ENCODE peak calls at places on chromosomes 1 and 21, in eight cellular contexts. Z, H, P, J, X, W, Y and A are unnamed samples.

GRCh38 chr1:110234691-110235090 is 24.6 kb downstream of the KCNC4 start:
- DNase-seq in Z (no peak), H (no peak), P (no peak), J (peak), X (no peak), W (peak), Y (peak), A (no peak)

GRCh38 chr1:23727362-23727811 is 15.9 kb upstream of the ELOA start:
- DNase-seq in Z (no peak), H (no peak), P (no peak), J (no peak), X (peak), W (no peak), Y (no peak), A (no peak)

GRCh38 chr1:111227434-111227833 is at the start of gene CHI3L2:
- DNase-seq in Z (no peak), H (no peak), P (no peak), J (peak), X (no peak), W (peak), Y (no peak), A (no peak)

GRCh38 chr1:173418107-173418985 is 58.8 kb upstream of the PRDX6 start:
- DNase-seq in Z (no peak), H (no peak), P (no peak), J (peak), X (no peak), W (no peak), Y (peak), A (no peak)

GRCh38 chr21:31204801-31205200 is 139.3 kb downstream of the TIAM1 start:
- DNase-seq in Z (no peak), H (no peak), P (no peak), J (no peak), X (no peak), W (no peak), Y (no peak), A (no peak)

GRCh38 chr1:180981596-180982387 is 40.9 kb downstream of the STX6 start:
- DNase-seq in Z (no peak), H (no peak), P (no peak), J (peak), X (no peak), W (no peak), Y (no peak), A (peak)

GRCh38 chr1:14733053-14733778 is 134.7 kb downstream of the KAZN start:
- DNase-seq in Z (peak), H (no peak), P (no peak), J (peak), X (peak), W (peak), Y (no peak), A (peak)

GRCh38 chr1:91895832-91896556 is 10.0 kb upstream of the TGFBR3 start:
- DNase-seq in Z (no peak), H (no peak), P (no peak), J (no peak), X (no peak), W (no peak), Y (no peak), A (no peak)

GRCh38 chr21:34517491-34518245 is 5.7 kb upstream of the KCNE1 start:
- DNase-seq in Z (peak), H (no peak), P (peak), J (no peak), X (no peak), W (no peak), Y (peak), A (no peak)

GRCh38 chr1:218347316-218347712 is 2.2 kb downstream of the TGFB2 start:
- DNase-seq in Z (no peak), H (no peak), P (no peak), J (peak), X (peak), W (peak), Y (peak), A (peak)

GRCh38 chr1:239067058-239067457 is 319.3 kb upstream of the CHRM3 start:
- DNase-seq in Z (peak), H (no peak), P (no peak), J (no peak), X (no peak), W (no peak), Y (no peak), A (no peak)

GRCh38 chr1:145714524-145715111 is 4.7 kb upstream of the CD160 start:
- DNase-seq in Z (no peak), H (no peak), P (no peak), J (no peak), X (peak), W (no peak), Y (no peak), A (no peak)

GRCh38 chr1:15451014-15451722 is 5.4 kb upstream of the CELA2A start:
- DNase-seq in Z (no peak), H (no peak), P (no peak), J (no peak), X (no peak), W (no peak), Y (no peak), A (no peak)

GRCh38 chr1:207804746-207805468 is 53.1 kb downstream of the CD46 start:
- DNase-seq in Z (no peak), H (no peak), P (no peak), J (no peak), X (no peak), W (no peak), Y (no peak), A (no peak)

GRCh38 chr1:26122988-26123973 is 11.7 kb downstream of the PDIK1L start:
- DNase-seq in Z (no peak), H (no peak), P (peak), J (peak), X (no peak), W (peak), Y (peak), A (no peak)

GRCh38 chr1:107474877-107475612 is 334.2 kb downstream of the NTNG1 start:
- DNase-seq in Z (no peak), H (no peak), P (no peak), J (peak), X (no peak), W (peak), Y (peak), A (no peak)

GRCh38 chr1:179814513-179814838 is 63.1 kb downstream of the TOR1AIP2 start:
- DNase-seq in Z (no peak), H (no peak), P (no peak), J (no peak), X (no peak), W (no peak), Y (no peak), A (no peak)

GRCh38 chr1:2609271-2610035 is 22.9 kb downstream of the PRXL2B start:
- DNase-seq in Z (no peak), H (no peak), P (no peak), J (no peak), X (no peak), W (no peak), Y (no peak), A (no peak)

GRCh38 chr1:235008239-235008638 is 120.4 kb downstream of the TOMM20 start:
- DNase-seq in Z (no peak), H (no peak), P (peak), J (no peak), X (no peak), W (no peak), Y (peak), A (no peak)

GRCh38 chr1:203607169-203607873 is 19.3 kb upstream of the ATP2B4 start:
- DNase-seq in Z (peak), H (no peak), P (peak), J (peak), X (peak), W (peak), Y (peak), A (peak)

GRCh38 chr1:35592991-35593769 is 20.1 kb downstream of the TFAP2E start:
- DNase-seq in Z (no peak), H (no peak), P (no peak), J (peak), X (peak), W (no peak), Y (no peak), A (no peak)

GRCh38 chr1:192580351-192580962 is 4.9 kb downstream of the RGS1 start:
- DNase-seq in Z (peak), H (peak), P (peak), J (peak), X (peak), W (peak), Y (peak), A (peak)

GRCh38 chr1:207502726-207503125 is 6.8 kb downstream of the CR1 start:
- DNase-seq in Z (no peak), H (no peak), P (no peak), J (no peak), X (no peak), W (no peak), Y (no peak), A (no peak)

GRCh38 chr1:11847667-11848445 is at the start of gene NPPA:
- DNase-seq in Z (no peak), H (no peak), P (no peak), J (no peak), X (peak), W (no peak), Y (no peak), A (no peak)

GRCh38 chr1:153190373-153190772 is 12.9 kb upstream of the LELP1 start:
- DNase-seq in Z (peak), H (peak), P (no peak), J (no peak), X (no peak), W (peak), Y (peak), A (no peak)

DNA sequence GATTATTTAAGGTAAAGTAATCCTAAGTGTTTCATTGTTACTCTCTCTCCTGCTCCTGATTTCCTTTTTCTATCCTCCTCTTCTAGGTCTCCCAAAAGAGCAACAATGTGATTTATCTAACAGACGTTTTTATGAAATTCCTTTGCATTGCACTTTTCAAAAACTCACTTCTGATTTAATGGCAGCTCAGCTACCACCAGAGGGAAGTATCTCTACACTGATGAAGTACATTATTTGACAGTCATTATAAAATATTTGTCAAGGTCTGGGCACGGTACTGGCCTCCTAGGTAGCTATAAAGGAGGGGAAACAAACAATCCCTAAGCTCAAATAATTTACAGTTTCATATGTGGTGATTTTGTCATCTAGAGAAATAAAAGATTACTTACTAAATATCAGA is 15.6 kb downstream of the TMPRSS15 start:
- DNase-seq in Z (peak), H (no peak), P (no peak), J (no peak), X (no peak), W (no peak), Y (no peak), A (peak)
- TF ChIP-seq CTCF in Z (peak), H (no peak), P (no peak), J (no peak), X (peak), W (no peak), Y (peak), A (peak)

GRCh38 chr1:47725732-47726495 is 271.3 kb downstream of the TRABD2B start:
- DNase-seq in Z (peak), H (peak), P (peak), J (peak), X (peak), W (peak), Y (peak), A (peak)

GRCh38 chr1:47727051-47727708 is 270.0 kb downstream of the TRABD2B start:
- DNase-seq in Z (no peak), H (no peak), P (no peak), J (no peak), X (peak), W (no peak), Y (no peak), A (no peak)

GRCh38 chr1:47724427-47724999 is 272.7 kb downstream of the TRABD2B start:
- DNase-seq in Z (no peak), H (no peak), P (no peak), J (no peak), X (no peak), W (no peak), Y (no peak), A (no peak)

GRCh38 chr1:47726496-47726855 is 270.7 kb downstream of the TRABD2B start:
- DNase-seq in Z (no peak), H (no peak), P (no peak), J (no peak), X (no peak), W (no peak), Y (no peak), A (no peak)

DNA sequence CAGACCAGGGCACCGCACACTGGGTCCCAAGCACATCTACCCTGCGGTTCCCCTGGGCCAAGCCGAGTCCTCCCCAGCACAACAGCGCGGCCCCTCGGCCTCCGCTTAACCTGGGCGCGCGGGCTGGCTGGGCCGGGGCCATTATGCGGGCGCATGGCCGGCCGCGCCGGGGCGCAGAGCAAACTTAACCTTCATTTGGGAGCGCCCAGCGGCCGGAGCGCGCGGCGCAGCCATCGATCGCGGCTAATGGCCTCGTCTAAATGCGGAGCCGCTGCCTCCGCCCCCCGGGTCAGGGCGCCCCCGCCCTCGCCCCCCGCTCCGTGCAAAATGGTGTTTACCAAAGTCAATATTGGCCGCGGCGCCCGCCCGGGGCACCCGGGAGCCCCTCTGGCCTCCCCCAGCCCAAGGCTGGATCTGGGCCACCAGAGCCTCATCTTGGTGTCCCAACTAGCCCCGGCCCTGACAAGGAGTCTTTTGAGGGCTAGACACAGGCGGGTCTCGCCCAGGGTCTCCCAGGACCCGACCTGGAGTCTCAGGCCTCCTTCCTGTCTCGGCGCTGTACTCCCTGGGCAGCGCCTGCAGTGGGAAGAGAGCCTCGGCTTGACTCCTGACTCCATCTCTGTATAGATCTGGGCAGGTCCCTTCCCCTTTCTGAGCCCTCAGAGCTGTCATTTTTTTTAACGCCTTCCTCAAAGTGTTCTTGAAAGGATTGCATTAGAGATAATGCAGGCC is 272.0 kb downstream of the TRABD2B start:
- DNase-seq in Z (no peak), H (no peak), P (no peak), J (no peak), X (peak), W (no peak), Y (peak), A (no peak)
- H3K4me3 ChIP-seq in Z (no peak), H (no peak), P (no peak), J (no peak), X (no peak), W (no peak), Y (peak), A (no peak)

DNA sequence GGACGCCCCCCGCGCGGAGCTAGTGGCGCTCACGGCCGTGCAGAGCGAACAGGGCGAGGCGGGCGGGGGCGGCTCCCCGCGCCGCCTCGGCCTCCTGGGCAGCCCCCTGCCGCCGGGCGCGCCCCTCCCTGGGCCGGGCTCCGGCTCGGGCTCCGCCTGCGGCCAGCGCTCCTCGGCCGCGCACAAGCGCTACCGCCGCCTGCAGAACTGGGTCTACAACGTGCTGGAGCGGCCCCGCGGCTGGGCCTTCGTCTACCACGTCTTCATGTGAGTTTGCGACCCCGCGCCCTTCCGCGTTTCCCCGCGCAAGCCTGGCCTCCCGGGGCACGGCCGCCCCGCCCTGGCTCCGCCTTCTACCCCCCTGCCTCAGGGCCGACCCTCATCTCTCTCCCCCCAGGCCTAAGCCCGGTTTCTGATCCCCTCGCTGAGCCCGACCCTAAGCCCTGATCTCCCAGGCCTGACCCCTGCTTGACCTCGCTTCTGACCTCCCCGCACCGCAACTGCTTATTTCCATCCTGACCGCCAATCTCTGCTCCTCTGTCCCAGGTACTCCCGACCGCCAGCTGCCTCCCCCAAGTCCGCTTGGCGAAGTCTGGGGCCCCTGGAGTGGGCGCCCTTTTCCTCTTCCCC is 669 bp downstream of the KCNQ4 start:
- DNase-seq in Z (no peak), H (no peak), P (no peak), J (no peak), X (peak), W (no peak), Y (no peak), A (no peak)
- TF ChIP-seq EZH2 in Z (no peak), H (no peak), P (peak), J (peak), X (no peak), W (peak), Y (no peak), A (no peak)

GRCh38 chr1:6485937-6486250 is 5.6 kb downstream of the PLEKHG5 start:
- DNase-seq in Z (no peak), H (no peak), P (peak), J (no peak), X (peak), W (no peak), Y (no peak), A (no peak)
- TF ChIP-seq CTCF in Z (no peak), H (no peak), P (no peak), J (no peak), X (no peak), W (peak), Y (no peak), A (no peak)

GRCh38 chr1:241823925-241824324 is 24.1 kb upstream of the EXO1 start:
- DNase-seq in Z (no peak), H (peak), P (no peak), J (no peak), X (no peak), W (no peak), Y (no peak), A (no peak)
- H3K4me3 ChIP-seq in Z (no peak), H (peak), P (no peak), J (no peak), X (no peak), W (no peak), Y (no peak), A (no peak)

GRCh38 chr21:38752051-38752505 is 53.7 kb upstream of the ETS2 start:
- DNase-seq in Z (no peak), H (no peak), P (no peak), J (no peak), X (no peak), W (no peak), Y (no peak), A (no peak)

GRCh38 chr21:38753114-38754100 is 52.3 kb upstream of the ETS2 start:
- DNase-seq in Z (no peak), H (no peak), P (no peak), J (no peak), X (no peak), W (no peak), Y (no peak), A (no peak)

GRCh38 chr21:38756746-38757145 is 49.0 kb upstream of the ETS2 start:
- DNase-seq in Z (no peak), H (no peak), P (no peak), J (peak), X (peak), W (peak), Y (peak), A (no peak)

GRCh38 chr21:38747796-38748195 is 57.9 kb upstream of the ETS2 start:
- DNase-seq in Z (no peak), H (no peak), P (no peak), J (no peak), X (no peak), W (no peak), Y (no peak), A (no peak)

GRCh38 chr21:38751379-38752050 is 54.2 kb upstream of the ETS2 start:
- DNase-seq in Z (no peak), H (no peak), P (peak), J (peak), X (no peak), W (no peak), Y (no peak), A (no peak)
- TF ChIP-seq EZH2 in Z (no peak), H (no peak), P (no peak), J (no peak), X (no peak), W (no peak), Y (no peak), A (no peak)

DNA sequence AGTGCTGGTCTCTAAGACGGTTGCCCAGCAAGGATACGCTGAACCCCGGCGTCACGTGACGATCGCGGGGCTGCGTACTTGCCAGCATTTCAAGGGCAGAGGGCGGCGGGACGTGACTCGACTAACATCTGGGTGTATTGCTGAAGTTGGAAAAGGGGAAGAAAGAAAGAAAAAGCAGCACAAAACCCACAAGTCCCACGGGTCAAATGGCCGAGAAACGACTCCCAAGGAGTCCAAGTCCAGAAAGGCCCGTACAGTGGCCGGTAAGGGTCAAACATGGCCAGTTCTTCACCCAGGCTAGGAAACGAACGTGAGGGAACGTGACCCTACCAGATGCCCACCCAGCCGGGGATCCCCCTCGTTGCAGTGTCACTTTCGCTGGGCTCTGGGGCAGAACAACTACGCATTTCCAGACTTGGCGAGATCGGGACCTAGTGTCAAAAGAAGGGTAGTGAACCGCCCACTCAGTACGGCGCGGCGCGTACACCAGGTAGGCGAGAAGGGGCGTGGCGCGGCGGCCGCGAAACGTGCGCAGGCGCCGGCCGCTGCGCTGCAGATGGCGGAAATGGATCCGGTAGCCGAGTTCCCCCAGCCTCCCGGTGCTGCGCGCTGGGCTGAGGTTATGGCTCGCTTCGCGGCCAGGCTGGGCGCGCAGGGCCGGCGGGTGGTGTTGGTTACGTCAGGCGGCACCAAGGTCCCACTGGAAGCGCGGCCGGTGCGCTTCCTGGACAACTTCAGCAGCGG is at the start of the genes PPCS and ZMYND12:
- DNase-seq in Z (peak), H (peak), P (peak), J (peak), X (peak), W (peak), Y (peak), A (peak)
- TF ChIP-seq CTCF in Z (no peak), H (no peak), P (no peak), J (no peak), X (no peak), W (peak), Y (no peak), A (no peak)